ENCODE peak calls at places on chromosomes 2 and 18, in eight cellular contexts. I is body of pancreas; D is CD4-positive, alpha-beta memory T cell; Z is upper lobe of right lung; R is tibial nerve; N is cardiac muscle cell; H is fibroblast of lung; O is neural progenitor cell. F is an unnamed sample.

GRCh38 chr18:28176674-28176932 is 327 bp downstream of the CDH2 start:
- DNase-seq in D (no peak), N (no peak), R (no peak), I (no peak), O (no peak), Z (no peak), H (no peak), F (no peak)

GRCh38 chr2:11919953-11920352 is 173.5 kb downstream of the LPIN1 start:
- DNase-seq in H (no peak), Z (no peak), N (no peak), I (no peak), R (no peak), D (no peak), O (no peak), F (no peak)

GRCh38 chr2:161243873-161244272 is 64.4 kb upstream of the PSMD14 start:
- DNase-seq in Z (no peak), D (no peak), O (no peak), I (no peak), H (no peak), N (no peak), R (no peak), F (no peak)

GRCh38 chr2:176161817-176162626 is 4.9 kb downstream of the HOXD3 start:
- DNase-seq in Z (no peak), H (no peak), R (no peak), O (peak; percentile 35), I (no peak), D (no peak), N (peak; percentile 25), F (no peak)

GRCh38 chr2:155690785-155691184 is 641.7 kb downstream of the NR4A2 start:
- DNase-seq in I (no peak), D (no peak), R (no peak), H (no peak), N (no peak), Z (no peak), O (no peak), F (no peak)

GRCh38 chr2:16030206-16031054 is 90.1 kb downstream of the MYCN start:
- DNase-seq in I (no peak), N (no peak), O (peak; percentile 96), D (no peak), R (no peak), Z (no peak), H (no peak), F (peak; percentile 75)

GRCh38 chr2:37774976-37775907 is 103.8 kb upstream of the CDC42EP3 start:
- DNase-seq in O (no peak), I (no peak), R (no peak), N (no peak), Z (no peak), D (no peak), H (peak; percentile 50), F (no peak)

GRCh38 chr18:12911928-12912703 is 28.1 kb upstream of the PTPN2 start:
- DNase-seq in R (no peak), I (no peak), O (no peak), N (no peak), D (no peak), Z (no peak), H (no peak), F (no peak)

GRCh38 chr2:168992026-168992425 is 39.1 kb downstream of the ABCB11 start:
- DNase-seq in N (no peak), H (no peak), I (no peak), O (no peak), Z (no peak), R (no peak), D (no peak), F (no peak)

GRCh38 chr2:58920001-58920400 is 678.9 kb upstream of the FANCL start:
- DNase-seq in O (no peak), Z (no peak), R (no peak), D (no peak), N (no peak), H (no peak), I (no peak), F (no peak)

GRCh38 chr2:64410673-64411072 is 43.3 kb upstream of the LGALSL start:
- DNase-seq in I (no peak), R (no peak), Z (no peak), D (no peak), N (no peak), H (no peak), O (no peak), F (no peak)

GRCh38 chr2:164560181-164560792 is 61.0 kb downstream of the GRB14 start:
- DNase-seq in N (peak; percentile 48), R (peak; percentile 26), I (no peak), O (peak; percentile 26), H (peak; percentile 33), Z (no peak), D (no peak), F (no peak)

DNA sequence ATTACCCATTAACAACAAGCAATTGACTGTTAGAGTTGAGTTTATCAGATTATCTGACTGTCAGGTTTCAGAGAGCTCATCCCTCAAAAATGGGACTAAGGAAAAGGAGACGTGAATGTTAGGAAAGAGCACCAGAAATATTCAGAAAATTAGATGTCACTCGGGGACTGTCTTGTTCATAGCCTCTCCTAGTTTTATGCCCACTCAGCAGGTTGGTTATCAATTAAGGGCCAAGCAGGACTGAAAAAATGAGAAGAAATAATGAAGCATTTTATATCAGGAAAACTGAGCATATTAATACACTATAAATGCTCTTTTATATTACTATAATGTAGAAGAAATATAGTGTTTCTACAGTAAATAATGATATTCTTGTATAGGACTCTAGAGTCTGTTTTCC is 188.1 kb upstream of the NRXN1 start:
- DNase-seq in I (no peak), N (no peak), Z (no peak), O (no peak), H (no peak), D (no peak), R (no peak), F (no peak)
- H3K27ac ChIP-seq in I (no peak overlapping the region), N (no peak overlapping the region), Z (no peak overlapping the region), O (no peak overlapping the region), H (no peak overlapping the region), D (no peak overlapping the region), R (no peak overlapping the region), F (no peak overlapping the region)

GRCh38 chr2:13616656-13617055 is 899.9 kb downstream of the TRIB2 start:
- DNase-seq in O (no peak), H (no peak), I (no peak), R (no peak), N (no peak), Z (no peak), D (no peak), F (no peak)

GRCh38 chr2:13611939-13612338 is 895.2 kb downstream of the TRIB2 start:
- DNase-seq in D (no peak), R (no peak), I (no peak), N (no peak), H (no peak), Z (no peak), O (no peak), F (no peak)

DNA sequence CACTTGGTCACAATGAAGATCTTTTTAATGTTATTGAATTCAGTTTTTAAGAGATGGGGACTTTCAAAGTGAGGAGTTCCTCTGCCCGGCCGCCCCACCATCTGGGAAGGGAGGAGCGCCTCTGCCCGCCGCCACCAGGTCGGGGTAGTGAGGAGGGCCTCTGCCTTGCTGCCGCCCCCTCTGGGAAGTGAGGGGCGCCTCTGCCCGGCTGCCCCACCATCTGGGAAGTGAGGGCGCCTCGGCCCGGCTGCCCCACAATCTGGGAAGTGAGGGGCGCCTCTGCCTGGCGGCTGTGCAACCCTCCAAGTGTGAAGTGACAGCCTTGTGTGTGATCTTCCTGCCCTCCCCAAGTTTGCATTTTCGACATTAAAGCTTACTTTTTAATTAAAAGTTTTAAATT is 899.3 kb downstream of the TRIB2 start:
- DNase-seq in O (no peak), R (no peak), Z (no peak), H (no peak), I (no peak), D (no peak), N (no peak), F (no peak)
- H3K27ac ChIP-seq in O (no peak overlapping the region), R (no peak overlapping the region), Z (no peak overlapping the region), H (no peak overlapping the region), I (no peak overlapping the region), D (no peak overlapping the region), N (no peak overlapping the region), F (no peak overlapping the region)

DNA sequence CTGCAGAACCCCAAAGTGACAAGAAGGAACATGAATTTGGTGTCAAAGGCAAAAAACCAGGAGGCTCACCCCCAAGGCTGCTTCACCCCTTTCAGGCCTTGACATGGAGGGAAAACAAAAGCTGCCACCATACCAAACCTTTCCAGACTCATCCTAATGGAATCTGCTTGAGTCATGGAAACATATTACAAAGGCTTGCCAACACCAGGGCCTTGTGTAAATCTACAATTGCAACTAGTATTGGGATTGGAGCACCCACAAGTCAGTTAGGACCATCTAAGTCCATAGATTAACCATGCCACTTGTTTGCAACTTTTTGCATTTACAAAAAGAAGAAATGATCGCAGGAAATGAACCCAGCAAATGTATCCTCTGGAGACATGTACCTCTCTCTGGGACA is 297.6 kb downstream of the CDCA7 start:
- DNase-seq in N (peak; percentile 91), D (no peak), I (no peak), O (no peak), Z (no peak), R (no peak), H (peak; percentile 97), F (no peak)
- H3K27ac ChIP-seq in N (no peak overlapping the region), D (no peak overlapping the region), I (no peak overlapping the region), O (no peak overlapping the region), Z (no peak overlapping the region), R (no peak overlapping the region), H (peak overlapping the region; percentile 75), F (no peak overlapping the region)

GRCh38 chr2:67898605-67899004 is 164.2 kb downstream of the C1D start:
- DNase-seq in H (no peak), D (no peak), I (no peak), R (no peak), O (no peak), N (no peak), Z (no peak), F (no peak)
- H3K27ac ChIP-seq in H (no peak overlapping the region), D (no peak overlapping the region), I (no peak overlapping the region), R (no peak overlapping the region), O (no peak overlapping the region), N (no peak overlapping the region), Z (no peak overlapping the region), F (no peak overlapping the region)

GRCh38 chr2:20698916-20699613 is 32.1 kb downstream of the GDF7 start:
- DNase-seq in Z (no peak), D (no peak), H (no peak), I (no peak), N (no peak), O (no peak), R (no peak), F (no peak)
- H3K27ac ChIP-seq in Z (no peak overlapping the region), D (no peak overlapping the region), H (no peak overlapping the region), I (no peak overlapping the region), N (no peak overlapping the region), O (no peak overlapping the region), R (peak overlapping the region; percentile 3), F (no peak overlapping the region)

DNA sequence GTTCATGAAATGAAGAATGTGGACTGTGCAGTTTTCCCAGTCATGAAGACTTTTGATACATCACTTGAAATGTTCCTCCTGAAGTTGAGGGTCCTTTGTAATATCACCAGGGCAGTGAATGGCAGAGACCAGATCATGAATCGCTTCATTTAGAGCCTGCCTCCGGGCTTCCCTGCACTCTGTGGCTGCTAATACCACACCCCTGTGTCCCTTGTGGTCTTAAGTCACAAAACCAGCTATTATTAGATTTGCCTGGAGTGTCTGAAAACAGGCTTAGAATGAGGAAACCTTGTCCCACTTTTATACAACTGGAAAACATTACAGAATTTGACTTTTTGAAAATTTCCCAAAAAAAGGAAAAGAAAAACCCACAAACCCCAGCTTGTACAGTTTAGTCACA is 147.9 kb downstream of the MGAT5 start:
- DNase-seq in R (peak; percentile 38), H (no peak), D (no peak), Z (no peak), O (no peak), I (no peak), N (no peak), F (no peak)
- H3K27ac ChIP-seq in R (peak overlapping the region; percentile 79), H (peak overlapping the region; percentile 48), D (no peak overlapping the region), Z (no peak overlapping the region), O (no peak overlapping the region), I (no peak overlapping the region), N (no peak overlapping the region), F (no peak overlapping the region)